ENCODE peak calls at places on chromosomes 6 and 20, in ten cellular contexts. O, D, P, J, I, G, X, T, Z and F are unnamed samples.

GRCh38 chr6:57342148-57342669 is 24.8 kb downstream of the PRIM2 start:
- DNase-seq in J (no peak), D (no peak), X (no peak), T (no peak), Z (no peak), I (no peak), G (no peak), O (no peak), P (no peak), F (no peak)

GRCh38 chr20:20850407-20850806 is 138.0 kb upstream of the RALGAPA2 start:
- DNase-seq in G (no peak), O (no peak), J (no peak), I (no peak), D (no peak), T (no peak), Z (no peak), P (no peak), X (no peak), F (no peak)

GRCh38 chr20:32982617-32983458 is 21.4 kb downstream of the SUN5 start:
- DNase-seq in J (no peak), D (no peak), I (no peak), P (no peak), G (no peak), X (no peak), Z (peak), O (peak), T (no peak), F (no peak)

GRCh38 chr6:100663219-100663863 is 198.6 kb upstream of the SIM1 start:
- DNase-seq in X (no peak), T (no peak), I (no peak), J (no peak), G (no peak), O (no peak), D (no peak), Z (peak), P (no peak), F (no peak)

GRCh38 chr20:60470366-60470765 is 512.1 kb downstream of the CDH26 start:
- DNase-seq in J (no peak), I (no peak), X (no peak), D (no peak), P (no peak), Z (no peak), G (no peak), O (no peak), T (no peak), F (no peak)

GRCh38 chr6:170403451-170403850 is 96.9 kb downstream of the FAM120B start:
- DNase-seq in J (no peak), T (no peak), O (no peak), I (no peak), X (no peak), Z (no peak), G (no peak), P (no peak), D (no peak), F (no peak)

GRCh38 chr20:5864873-5865582 is 85.3 kb downstream of the TRMT6 start:
- DNase-seq in D (no peak), O (no peak), P (no peak), G (no peak), Z (no peak), I (no peak), T (no peak), X (no peak), J (no peak), F (no peak)

GRCh38 chr6:150373260-150373701 is 4.5 kb downstream of the IYD start:
- DNase-seq in J (no peak), Z (no peak), O (no peak), T (no peak), P (no peak), G (no peak), X (no peak), I (no peak), D (no peak), F (no peak)

GRCh38 chr20:4150095-4150492 is 134.7 kb upstream of the RNF24 start:
- DNase-seq in G (no peak), Z (no peak), T (peak), O (no peak), I (no peak), X (no peak), D (no peak), J (no peak), P (no peak), F (no peak)

GRCh38 chr20:63082308-63082938 is 75.7 kb upstream of the BHLHE23 start:
- DNase-seq in P (no peak), D (peak), T (no peak), I (peak), O (peak), G (peak), X (no peak), Z (no peak), J (peak), F (no peak)

GRCh38 chr6:111237757-111238260 is 150.5 kb downstream of the SLC16A10 start:
- DNase-seq in G (no peak), O (no peak), X (no peak), P (no peak), I (no peak), T (no peak), Z (no peak), J (no peak), D (no peak), F (no peak)

GRCh38 chr6:143647191-143647590 is 30.6 kb upstream of the PHACTR2 start:
- DNase-seq in I (no peak), J (no peak), Z (no peak), G (no peak), O (no peak), P (no peak), T (no peak), D (no peak), X (no peak), F (no peak)

GRCh38 chr6:157150076-157150475 is 173.2 kb downstream of the TMEM242 start:
- DNase-seq in X (no peak), D (no peak), P (no peak), Z (no peak), O (no peak), J (no peak), T (no peak), I (peak), G (no peak), F (no peak)

GRCh38 chr20:8301655-8302054 is 169.6 kb downstream of the PLCB1 start:
- DNase-seq in T (no peak), J (no peak), O (no peak), Z (no peak), D (no peak), P (no peak), G (no peak), I (no peak), X (no peak), F (no peak)